ENCODE peak calls at places on chromosomes 3 and 15, in ten cellular contexts. One of them, this sample, is unnamed.

GRCh38 chr3:125165189-125165947 is 47.2 kb downstream of the SLC12A8 start:
- DNase-seq in HAP-1: no peak
- DNase-seq in SK-N-DZ: peak
- DNase-seq in substantia nigra: no peak
- DNase-seq in occipital lobe: no peak
- DNase-seq in upper lobe of left lung: no peak
- DNase-seq in NAMALWA: peak
- DNase-seq in NCI-H1105 treated with DMSO at 0.1 percent for 48 hours: no peak
- DNase-seq in stimulated activated effector memory CD8-positive, alpha-beta T cell treated with anti-CD3 and anti-CD28 coated beads, Interleukin-12 subunit alpha, Interleukin-12 subunit beta, amount 100 ng/mL, for 72 hours: no peak
- DNase-seq in cardiac fibroblast: peak
- DNase-seq in this sample: no peak

GRCh38 chr3:66405701-66406091 is 95.1 kb downstream of the LRIG1 start:
- DNase-seq in HAP-1: no peak
- DNase-seq in SK-N-DZ: no peak
- DNase-seq in substantia nigra: peak
- DNase-seq in occipital lobe: peak
- DNase-seq in upper lobe of left lung: peak
- DNase-seq in NAMALWA: no peak
- DNase-seq in NCI-H1105 treated with DMSO at 0.1 percent for 48 hours: no peak
- DNase-seq in stimulated activated effector memory CD8-positive, alpha-beta T cell treated with anti-CD3 and anti-CD28 coated beads, Interleukin-12 subunit alpha, Interleukin-12 subunit beta, amount 100 ng/mL, for 72 hours: no peak
- DNase-seq in cardiac fibroblast: peak
- DNase-seq in this sample: no peak

GRCh38 chr3:150870406-150870805 is 34.8 kb downstream of the MINDY4B start:
- DNase-seq in HAP-1: no peak
- DNase-seq in SK-N-DZ: no peak
- DNase-seq in substantia nigra: no peak
- DNase-seq in occipital lobe: no peak
- DNase-seq in upper lobe of left lung: no peak
- DNase-seq in NAMALWA: no peak
- DNase-seq in NCI-H1105 treated with DMSO at 0.1 percent for 48 hours: no peak
- DNase-seq in stimulated activated effector memory CD8-positive, alpha-beta T cell treated with anti-CD3 and anti-CD28 coated beads, Interleukin-12 subunit alpha, Interleukin-12 subunit beta, amount 100 ng/mL, for 72 hours: no peak
- DNase-seq in cardiac fibroblast: peak
- DNase-seq in this sample: no peak

GRCh38 chr15:70833897-70834765 is 19.8 kb downstream of the LARP6 start:
- DNase-seq in HAP-1: no peak
- DNase-seq in SK-N-DZ: no peak
- DNase-seq in substantia nigra: no peak
- DNase-seq in occipital lobe: no peak
- DNase-seq in upper lobe of left lung: no peak
- DNase-seq in NAMALWA: no peak
- DNase-seq in NCI-H1105 treated with DMSO at 0.1 percent for 48 hours: peak
- DNase-seq in stimulated activated effector memory CD8-positive, alpha-beta T cell treated with anti-CD3 and anti-CD28 coated beads, Interleukin-12 subunit alpha, Interleukin-12 subunit beta, amount 100 ng/mL, for 72 hours: no peak
- DNase-seq in cardiac fibroblast: peak
- DNase-seq in this sample: no peak

GRCh38 chr3:135056733-135057310 is 261.8 kb downstream of the EPHB1 start:
- DNase-seq in HAP-1: no peak
- DNase-seq in SK-N-DZ: no peak
- DNase-seq in substantia nigra: no peak
- DNase-seq in occipital lobe: no peak
- DNase-seq in upper lobe of left lung: no peak
- DNase-seq in NAMALWA: no peak
- DNase-seq in NCI-H1105 treated with DMSO at 0.1 percent for 48 hours: no peak
- DNase-seq in stimulated activated effector memory CD8-positive, alpha-beta T cell treated with anti-CD3 and anti-CD28 coated beads, Interleukin-12 subunit alpha, Interleukin-12 subunit beta, amount 100 ng/mL, for 72 hours: no peak
- DNase-seq in cardiac fibroblast: no peak
- DNase-seq in this sample: no peak

GRCh38 chr3:68771683-68772082 is 160.7 kb downstream of the TAFA4 start:
- DNase-seq in HAP-1: no peak
- DNase-seq in SK-N-DZ: no peak
- DNase-seq in substantia nigra: no peak
- DNase-seq in occipital lobe: no peak
- DNase-seq in upper lobe of left lung: no peak
- DNase-seq in NAMALWA: no peak
- DNase-seq in NCI-H1105 treated with DMSO at 0.1 percent for 48 hours: no peak
- DNase-seq in stimulated activated effector memory CD8-positive, alpha-beta T cell treated with anti-CD3 and anti-CD28 coated beads, Interleukin-12 subunit alpha, Interleukin-12 subunit beta, amount 100 ng/mL, for 72 hours: no peak
- DNase-seq in cardiac fibroblast: no peak
- DNase-seq in this sample: no peak

GRCh38 chr3:138260636-138261035 is 69.0 kb downstream of the NME9 start:
- DNase-seq in HAP-1: no peak
- DNase-seq in SK-N-DZ: no peak
- DNase-seq in substantia nigra: no peak
- DNase-seq in occipital lobe: no peak
- DNase-seq in upper lobe of left lung: no peak
- DNase-seq in NAMALWA: no peak
- DNase-seq in NCI-H1105 treated with DMSO at 0.1 percent for 48 hours: no peak
- DNase-seq in stimulated activated effector memory CD8-positive, alpha-beta T cell treated with anti-CD3 and anti-CD28 coated beads, Interleukin-12 subunit alpha, Interleukin-12 subunit beta, amount 100 ng/mL, for 72 hours: no peak
- DNase-seq in cardiac fibroblast: peak
- DNase-seq in this sample: no peak

GRCh38 chr3:147513785-147514184 is 104.6 kb downstream of the ZIC1 start:
- DNase-seq in HAP-1: no peak
- DNase-seq in SK-N-DZ: no peak
- DNase-seq in substantia nigra: no peak
- DNase-seq in occipital lobe: no peak
- DNase-seq in upper lobe of left lung: no peak
- DNase-seq in NAMALWA: no peak
- DNase-seq in NCI-H1105 treated with DMSO at 0.1 percent for 48 hours: no peak
- DNase-seq in stimulated activated effector memory CD8-positive, alpha-beta T cell treated with anti-CD3 and anti-CD28 coated beads, Interleukin-12 subunit alpha, Interleukin-12 subunit beta, amount 100 ng/mL, for 72 hours: no peak
- DNase-seq in cardiac fibroblast: no peak
- DNase-seq in this sample: no peak

GRCh38 chr3:125025647-125026046 is 30.1 kb downstream of the HEG1 start:
- DNase-seq in HAP-1: no peak
- DNase-seq in SK-N-DZ: no peak
- DNase-seq in substantia nigra: no peak
- DNase-seq in occipital lobe: no peak
- DNase-seq in upper lobe of left lung: no peak
- DNase-seq in NAMALWA: no peak
- DNase-seq in NCI-H1105 treated with DMSO at 0.1 percent for 48 hours: no peak
- DNase-seq in stimulated activated effector memory CD8-positive, alpha-beta T cell treated with anti-CD3 and anti-CD28 coated beads, Interleukin-12 subunit alpha, Interleukin-12 subunit beta, amount 100 ng/mL, for 72 hours: no peak
- DNase-seq in cardiac fibroblast: no peak
- DNase-seq in this sample: no peak

GRCh38 chr15:25852027-25852426 is 11.1 kb downstream of the ATP10A start:
- DNase-seq in HAP-1: no peak
- DNase-seq in SK-N-DZ: no peak
- DNase-seq in substantia nigra: no peak
- DNase-seq in occipital lobe: no peak
- DNase-seq in upper lobe of left lung: no peak
- DNase-seq in NAMALWA: no peak
- DNase-seq in NCI-H1105 treated with DMSO at 0.1 percent for 48 hours: no peak
- DNase-seq in stimulated activated effector memory CD8-positive, alpha-beta T cell treated with anti-CD3 and anti-CD28 coated beads, Interleukin-12 subunit alpha, Interleukin-12 subunit beta, amount 100 ng/mL, for 72 hours: no peak
- DNase-seq in cardiac fibroblast: no peak
- DNase-seq in this sample: no peak

GRCh38 chr3:55721716-55722484 is 234.8 kb upstream of the WNT5A start:
- DNase-seq in HAP-1: no peak
- DNase-seq in SK-N-DZ: peak
- DNase-seq in substantia nigra: no peak
- DNase-seq in occipital lobe: no peak
- DNase-seq in upper lobe of left lung: no peak
- DNase-seq in NAMALWA: peak
- DNase-seq in NCI-H1105 treated with DMSO at 0.1 percent for 48 hours: no peak
- DNase-seq in stimulated activated effector memory CD8-positive, alpha-beta T cell treated with anti-CD3 and anti-CD28 coated beads, Interleukin-12 subunit alpha, Interleukin-12 subunit beta, amount 100 ng/mL, for 72 hours: no peak
- DNase-seq in cardiac fibroblast: peak
- DNase-seq in this sample: no peak

GRCh38 chr15:64681424-64682024 is 93.9 kb downstream of the RBPMS2 start:
- DNase-seq in HAP-1: peak
- DNase-seq in SK-N-DZ: peak
- DNase-seq in substantia nigra: no peak
- DNase-seq in occipital lobe: no peak
- DNase-seq in upper lobe of left lung: no peak
- DNase-seq in NAMALWA: peak
- DNase-seq in NCI-H1105 treated with DMSO at 0.1 percent for 48 hours: peak
- DNase-seq in stimulated activated effector memory CD8-positive, alpha-beta T cell treated with anti-CD3 and anti-CD28 coated beads, Interleukin-12 subunit alpha, Interleukin-12 subunit beta, amount 100 ng/mL, for 72 hours: no peak
- DNase-seq in cardiac fibroblast: peak
- DNase-seq in this sample: no peak